ENCODE peak calls at places on chromosomes 4 and X, in four cellular contexts. One of them, this sample, is unnamed.

GRCh38 chr4:24991015-24991414 is 39.7 kb downstream of the LGI2 start:
- DNase-seq in body of pancreas: no peak
- DNase-seq in HCT116: no peak
- DNase-seq in sigmoid colon: no peak
- DNase-seq in this sample: no peak

GRCh38 chr4:119627267-119628190 is 1.1 kb downstream of the PDE5A start:
- DNase-seq in sigmoid colon: peak; percentile 91
- DNase-seq in body of pancreas: peak; percentile 70
- DNase-seq in HCT116: peak; percentile 19
- DNase-seq in this sample: peak; percentile 46

GRCh38 chr4:970046-970745 is 3.2 kb downstream of the DGKQ start:
- DNase-seq in HCT116: no peak
- DNase-seq in body of pancreas: no peak
- DNase-seq in sigmoid colon: no peak
- DNase-seq in this sample: no peak

GRCh38 chrX:68354869-68355628 is 78.2 kb downstream of the OPHN1 start:
- DNase-seq in body of pancreas: no peak
- DNase-seq in sigmoid colon: no peak
- DNase-seq in HCT116: no peak
- DNase-seq in this sample: no peak

GRCh38 chr4:37467824-37468223 is 218.4 kb downstream of the RELL1 start:
- DNase-seq in HCT116: no peak
- DNase-seq in body of pancreas: no peak
- DNase-seq in sigmoid colon: no peak
- DNase-seq in this sample: no peak

GRCh38 chr4:164508836-164509235 is 245.1 kb upstream of the SMIM31 start:
- DNase-seq in sigmoid colon: no peak
- DNase-seq in body of pancreas: no peak
- DNase-seq in HCT116: no peak
- DNase-seq in this sample: no peak

GRCh38 chr4:26220704-26221103 is 100.1 kb upstream of the RBPJ start:
- DNase-seq in sigmoid colon: no peak
- DNase-seq in body of pancreas: no peak
- DNase-seq in HCT116: no peak
- DNase-seq in this sample: no peak

GRCh38 chrX:11381464-11381863 is 88.3 kb downstream of the AMELX start:
- DNase-seq in body of pancreas: peak; percentile 14
- DNase-seq in sigmoid colon: peak; percentile 71
- DNase-seq in HCT116: peak; percentile 24
- DNase-seq in this sample: peak; percentile 22

GRCh38 chrX:66016905-66017658 is 22.8 kb downstream of the VSIG4 start:
- DNase-seq in sigmoid colon: no peak
- DNase-seq in HCT116: no peak
- DNase-seq in body of pancreas: no peak
- DNase-seq in this sample: no peak

GRCh38 chr4:8340721-8341680 is 71.4 kb downstream of the HTRA3 start:
- DNase-seq in body of pancreas: no peak
- DNase-seq in HCT116: no peak
- DNase-seq in sigmoid colon: peak; percentile 96
- DNase-seq in this sample: no peak

GRCh38 chr4:101414496-101414895 is 67.2 kb upstream of the PPP3CA start:
- DNase-seq in body of pancreas: no peak
- DNase-seq in HCT116: no peak
- DNase-seq in sigmoid colon: no peak
- DNase-seq in this sample: no peak

GRCh38 chrX:103774070-103774642 is 2.5 kb upstream of the PLP1 start:
- DNase-seq in body of pancreas: peak; percentile 9
- DNase-seq in HCT116: peak; percentile 8
- DNase-seq in sigmoid colon: no peak
- DNase-seq in this sample: no peak

GRCh38 chr4:98530572-98530971 is 127.8 kb downstream of the TSPAN5 start:
- DNase-seq in HCT116: no peak
- DNase-seq in body of pancreas: no peak
- DNase-seq in sigmoid colon: no peak
- DNase-seq in this sample: no peak

GRCh38 chr4:150579591-150580234 is 2.2 kb upstream of the MAB21L2 start:
- DNase-seq in body of pancreas: no peak
- DNase-seq in HCT116: no peak
- DNase-seq in sigmoid colon: peak; percentile 82
- DNase-seq in this sample: peak; percentile 40

GRCh38 chr4:7390906-7391636 is 43.7 kb downstream of the PSAPL1 start:
- DNase-seq in HCT116: no peak
- DNase-seq in body of pancreas: no peak
- DNase-seq in sigmoid colon: no peak
- DNase-seq in this sample: no peak

DNA sequence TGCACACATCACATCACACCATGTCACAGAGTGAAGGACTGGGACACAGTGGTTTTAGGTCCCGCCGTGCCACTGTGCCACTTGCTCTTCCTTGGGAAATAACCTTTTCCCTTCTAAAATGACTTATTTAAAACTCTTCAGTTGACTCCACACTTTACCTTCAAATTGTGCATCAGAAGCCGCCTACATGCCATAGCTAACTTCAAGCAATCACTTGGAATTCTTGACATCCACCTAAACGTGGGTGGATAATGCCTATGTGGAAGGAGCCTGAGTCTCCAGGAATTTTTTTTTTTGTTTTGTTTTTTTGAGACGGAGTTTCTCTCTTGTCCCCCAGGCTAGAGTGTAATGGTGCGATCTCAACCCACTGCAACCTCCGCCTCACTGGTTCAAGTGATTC is 777.4 kb upstream of the TENM3 start:
- DNase-seq in HCT116: no peak
- DNase-seq in body of pancreas: no peak
- DNase-seq in sigmoid colon: no peak
- DNase-seq in this sample: no peak
- TF ChIP-seq CTCF in HCT116: no peak
- TF ChIP-seq CTCF in body of pancreas: no peak
- TF ChIP-seq CTCF in sigmoid colon: no peak
- TF ChIP-seq CTCF in this sample: no peak

GRCh38 chr4:184313058-184313709 is 95.5 kb upstream of the ENPP6 start:
- DNase-seq in sigmoid colon: no peak
- DNase-seq in HCT116: no peak
- DNase-seq in body of pancreas: no peak
- DNase-seq in this sample: no peak
- TF ChIP-seq POLR2A in sigmoid colon: no peak
- TF ChIP-seq POLR2A in HCT116: no peak
- TF ChIP-seq POLR2A in body of pancreas: no peak
- TF ChIP-seq POLR2A in this sample: no peak

DNA sequence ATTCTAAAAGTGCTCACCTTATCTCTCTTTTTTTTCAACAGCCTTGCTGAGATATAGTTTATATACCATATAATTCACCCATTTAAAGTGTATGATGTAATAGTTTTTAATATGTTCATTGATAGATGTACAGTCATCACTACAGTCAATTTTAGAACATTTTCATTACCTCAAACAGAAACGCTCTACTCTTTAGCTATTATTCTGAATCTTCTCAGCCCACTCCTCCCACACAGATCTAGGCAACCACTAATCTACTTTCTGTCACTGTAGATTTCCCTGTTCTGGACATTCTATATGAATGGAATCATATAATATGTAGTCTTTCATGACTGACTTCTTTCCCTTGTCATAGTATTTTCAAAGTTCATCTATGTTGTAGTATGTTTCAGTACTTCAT is 22.6 kb downstream of the MND1 start:
- DNase-seq in body of pancreas: no peak
- DNase-seq in sigmoid colon: no peak
- DNase-seq in HCT116: no peak
- DNase-seq in this sample: no peak
- H3K36me3 ChIP-seq in body of pancreas: no peaks in the 10 kb centered on the region
- H3K36me3 ChIP-seq in sigmoid colon: no peaks in the 10 kb centered on the region
- H3K36me3 ChIP-seq in HCT116: peaks cover 8% of the 10 kb centered on the region
- H3K36me3 ChIP-seq in this sample: no peaks in the 10 kb centered on the region

GRCh38 chrX:46554942-46555341 is 9.7 kb upstream of the ZNF674 start:
- DNase-seq in HCT116: no peak
- DNase-seq in body of pancreas: no peak
- DNase-seq in sigmoid colon: no peak
- DNase-seq in this sample: no peak
- TF ChIP-seq CTCF in HCT116: peak; percentile 23
- TF ChIP-seq CTCF in body of pancreas: no peak
- TF ChIP-seq CTCF in sigmoid colon: no peak
- TF ChIP-seq CTCF in this sample: peak; percentile 50

GRCh38 chrX:41447897-41448296 is 754 bp downstream of the NYX start:
- DNase-seq in sigmoid colon: no peak
- DNase-seq in body of pancreas: no peak
- DNase-seq in HCT116: no peak
- DNase-seq in this sample: no peak

GRCh38 chrX:41441934-41442823 is 5.0 kb upstream of the NYX start:
- DNase-seq in body of pancreas: peak; percentile 81
- DNase-seq in sigmoid colon: peak; percentile 91
- DNase-seq in HCT116: peak; percentile 64
- DNase-seq in this sample: peak; percentile 85

GRCh38 chrX:41445781-41446358 is 1.3 kb upstream of the NYX start:
- DNase-seq in HCT116: no peak
- DNase-seq in sigmoid colon: no peak
- DNase-seq in body of pancreas: no peak
- DNase-seq in this sample: no peak

GRCh38 chrX:41445171-41445570 is 2.0 kb upstream of the NYX start:
- DNase-seq in sigmoid colon: no peak
- DNase-seq in body of pancreas: no peak
- DNase-seq in HCT116: no peak
- DNase-seq in this sample: no peak

GRCh38 chrX:41442824-41443560 is 4.2 kb upstream of the NYX start:
- DNase-seq in sigmoid colon: no peak
- DNase-seq in body of pancreas: no peak
- DNase-seq in HCT116: no peak
- DNase-seq in this sample: no peak
- TF ChIP-seq POLR2A in sigmoid colon: no peak
- TF ChIP-seq POLR2A in body of pancreas: no peak
- TF ChIP-seq POLR2A in HCT116: no peak
- TF ChIP-seq POLR2A in this sample: no peak

DNA sequence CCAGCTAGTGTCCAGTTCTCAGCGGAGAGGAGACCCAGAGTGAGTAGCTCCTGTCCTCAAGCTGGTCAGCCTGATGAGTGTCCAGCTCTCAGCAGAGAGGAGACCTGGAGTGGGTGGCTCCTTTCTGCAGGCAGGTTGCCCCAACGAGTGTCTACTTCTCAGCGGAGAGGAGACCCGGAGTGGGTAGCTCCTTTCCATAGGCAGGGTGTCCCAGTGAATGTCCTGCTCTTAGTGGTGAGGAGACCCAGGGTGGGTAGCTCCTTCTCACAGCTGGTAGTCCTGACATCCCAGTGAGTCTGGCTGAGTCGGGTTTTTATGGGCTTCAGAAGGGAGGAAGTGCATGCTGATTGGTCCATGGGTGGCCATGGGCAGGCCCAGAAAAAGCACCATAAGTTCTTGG is 55.7 kb upstream of the NUDT6 start:
- DNase-seq in body of pancreas: no peak
- DNase-seq in sigmoid colon: no peak
- DNase-seq in HCT116: no peak
- DNase-seq in this sample: no peak
- H3K36me3 ChIP-seq in body of pancreas: no peaks in the 10 kb centered on the region
- H3K36me3 ChIP-seq in sigmoid colon: peaks cover 15% of the 10 kb centered on the region
- H3K36me3 ChIP-seq in HCT116: no peaks in the 10 kb centered on the region
- H3K36me3 ChIP-seq in this sample: no peaks in the 10 kb centered on the region

DNA sequence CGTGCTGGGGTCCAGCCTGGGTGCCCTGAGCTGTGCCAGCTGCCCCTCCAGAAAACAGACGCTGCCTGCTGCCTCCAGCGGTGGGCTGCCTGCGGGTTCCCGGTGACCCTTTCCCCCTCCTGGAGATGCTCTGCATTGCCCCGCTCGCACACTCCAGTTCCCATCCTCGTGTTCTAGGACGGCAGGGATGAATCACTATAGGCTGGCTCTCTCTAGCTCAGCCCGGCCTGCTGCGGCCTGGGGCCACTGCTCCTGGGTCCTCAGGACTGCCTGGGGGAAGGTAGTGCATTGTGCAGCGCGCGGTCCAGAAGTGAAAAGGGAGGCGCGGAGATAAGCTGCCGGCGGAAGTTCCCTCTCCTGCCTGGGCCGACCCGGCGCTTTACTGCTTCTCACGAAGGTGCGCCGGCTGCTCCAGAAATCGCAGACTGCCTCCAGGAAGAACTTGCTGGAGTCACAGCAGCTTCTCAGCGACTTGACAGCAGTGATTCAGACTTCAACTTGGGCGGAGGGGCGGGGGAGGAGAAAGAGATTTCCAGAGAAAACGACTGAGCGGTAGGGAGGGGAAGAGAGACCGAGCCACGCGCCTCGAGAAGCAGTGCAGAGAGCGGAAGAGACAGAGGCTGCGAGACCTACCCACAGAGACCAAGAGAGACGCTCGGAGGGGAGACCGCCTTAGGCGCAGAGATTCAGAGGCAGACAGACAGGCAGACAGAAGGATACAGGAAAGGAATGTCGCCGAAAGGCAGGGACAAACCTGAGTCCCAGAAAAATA is 6.7 kb upstream of the MSX1 start:
- DNase-seq in body of pancreas: no peak
- DNase-seq in sigmoid colon: peak; percentile 61
- DNase-seq in HCT116: no peak
- DNase-seq in this sample: no peak
- TF ChIP-seq CTCF in body of pancreas: no peak
- TF ChIP-seq CTCF in sigmoid colon: no peak
- TF ChIP-seq CTCF in HCT116: no peak
- TF ChIP-seq CTCF in this sample: no peak

GRCh38 chrX:12953420-12953819 is 21.5 kb upstream of the TMSB4X start:
- DNase-seq in HCT116: no peak
- DNase-seq in body of pancreas: no peak
- DNase-seq in sigmoid colon: no peak
- DNase-seq in this sample: no peak

GRCh38 chrX:12951590-12951965 is 23.3 kb upstream of the TMSB4X start:
- DNase-seq in sigmoid colon: no peak
- DNase-seq in HCT116: no peak
- DNase-seq in body of pancreas: no peak
- DNase-seq in this sample: no peak

GRCh38 chrX:12949205-12949926 is 25.5 kb upstream of the TMSB4X start:
- DNase-seq in sigmoid colon: no peak
- DNase-seq in body of pancreas: no peak
- DNase-seq in HCT116: no peak
- DNase-seq in this sample: no peak

GRCh38 chrX:12949927-12950656 is 24.8 kb upstream of the TMSB4X start:
- DNase-seq in sigmoid colon: peak; percentile 94
- DNase-seq in HCT116: no peak
- DNase-seq in body of pancreas: peak; percentile 69
- DNase-seq in this sample: peak; percentile 79

DNA sequence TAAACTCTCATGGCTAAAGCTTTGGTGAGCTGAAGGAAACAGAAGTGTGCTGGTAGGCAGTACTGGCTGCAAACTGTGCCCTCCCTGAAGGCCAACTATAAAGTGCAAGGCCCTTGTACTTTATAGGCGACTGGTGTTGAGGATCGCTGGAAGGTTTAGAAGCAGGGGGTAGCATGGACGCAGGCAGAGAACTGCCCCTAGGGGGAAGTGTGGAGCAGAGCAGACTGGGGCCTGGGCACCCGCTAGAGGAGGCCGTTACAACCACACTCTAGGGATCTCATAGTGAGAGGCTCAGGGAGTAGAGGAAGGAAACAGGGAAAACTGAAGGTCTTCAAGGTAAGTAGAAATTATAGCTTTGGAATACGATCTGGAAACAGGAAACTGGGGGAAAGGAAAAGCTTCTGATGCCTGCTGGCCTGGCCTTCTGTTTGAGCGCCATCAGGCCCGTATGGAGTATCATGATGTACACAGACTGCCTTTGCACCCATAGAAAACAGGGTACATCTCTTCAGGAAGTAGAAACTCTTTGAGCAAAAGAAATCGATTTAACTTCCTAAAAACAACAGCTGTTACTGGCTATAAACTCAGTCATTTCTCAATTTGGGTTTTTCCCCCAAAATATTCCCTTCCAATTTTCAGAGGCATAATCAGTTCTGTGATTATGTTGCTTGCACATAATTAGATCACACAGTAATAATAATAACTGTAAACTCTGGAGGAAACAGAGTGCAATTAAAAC is 23.9 kb upstream of the TMSB4X start:
- DNase-seq in sigmoid colon: no peak
- DNase-seq in body of pancreas: no peak
- DNase-seq in HCT116: no peak
- DNase-seq in this sample: no peak
- TF ChIP-seq POLR2A in sigmoid colon: no peak
- TF ChIP-seq POLR2A in body of pancreas: no peak
- TF ChIP-seq POLR2A in HCT116: no peak
- TF ChIP-seq POLR2A in this sample: no peak